ENCODE peak calls at places on chromosome 13, in ten cellular contexts. One of them, this sample, is unnamed.

GRCh38 chr13:102369303-102369702 is 32.5 kb downstream of the FGF14 start:
- DNase-seq in lower leg skin: no peak
- DNase-seq in breast epithelium: no peak
- DNase-seq in thyroid gland: no peak
- DNase-seq in GM12878: no peak
- DNase-seq in heart right ventricle: no peak
- DNase-seq in thoracic aorta: no peak
- DNase-seq in CD8-positive, alpha-beta T cell: no peak
- DNase-seq in MM.1S: no peak
- DNase-seq in dorsolateral prefrontal cortex: no peak
- DNase-seq in this sample: no peak

GRCh38 chr13:93230466-93230865 is 3.9 kb downstream of the GPC6 start:
- DNase-seq in lower leg skin: no peak
- DNase-seq in breast epithelium: no peak
- DNase-seq in thyroid gland: no peak
- DNase-seq in GM12878: no peak
- DNase-seq in heart right ventricle: no peak
- DNase-seq in thoracic aorta: no peak
- DNase-seq in CD8-positive, alpha-beta T cell: no peak
- DNase-seq in MM.1S: no peak
- DNase-seq in dorsolateral prefrontal cortex: no peak
- DNase-seq in this sample: no peak

GRCh38 chr13:85798999-85799646 is at the start of gene SLITRK6:
- DNase-seq in lower leg skin: no peak
- DNase-seq in breast epithelium: no peak
- DNase-seq in thyroid gland: no peak
- DNase-seq in GM12878: no peak
- DNase-seq in heart right ventricle: no peak
- DNase-seq in thoracic aorta: no peak
- DNase-seq in CD8-positive, alpha-beta T cell: no peak
- DNase-seq in MM.1S: no peak
- DNase-seq in dorsolateral prefrontal cortex: no peak
- DNase-seq in this sample: peak

GRCh38 chr13:41465965-41466364 is 8.6 kb downstream of the RGCC start:
- DNase-seq in lower leg skin: no peak
- DNase-seq in breast epithelium: no peak
- DNase-seq in thyroid gland: no peak
- DNase-seq in GM12878: no peak
- DNase-seq in heart right ventricle: no peak
- DNase-seq in thoracic aorta: no peak
- DNase-seq in CD8-positive, alpha-beta T cell: no peak
- DNase-seq in MM.1S: no peak
- DNase-seq in dorsolateral prefrontal cortex: no peak
- DNase-seq in this sample: no peak

GRCh38 chr13:93984070-93984469 is 495.4 kb downstream of the DCT start:
- DNase-seq in lower leg skin: no peak
- DNase-seq in breast epithelium: no peak
- DNase-seq in thyroid gland: no peak
- DNase-seq in GM12878: no peak
- DNase-seq in heart right ventricle: no peak
- DNase-seq in thoracic aorta: no peak
- DNase-seq in CD8-positive, alpha-beta T cell: no peak
- DNase-seq in MM.1S: no peak
- DNase-seq in dorsolateral prefrontal cortex: no peak
- DNase-seq in this sample: no peak

GRCh38 chr13:34926513-34926912 is 15.6 kb upstream of the NBEA start:
- DNase-seq in lower leg skin: no peak
- DNase-seq in breast epithelium: no peak
- DNase-seq in thyroid gland: no peak
- DNase-seq in GM12878: no peak
- DNase-seq in heart right ventricle: no peak
- DNase-seq in thoracic aorta: no peak
- DNase-seq in CD8-positive, alpha-beta T cell: no peak
- DNase-seq in MM.1S: no peak
- DNase-seq in dorsolateral prefrontal cortex: no peak
- DNase-seq in this sample: no peak

GRCh38 chr13:111165611-111166010 is 50.5 kb downstream of the ARHGEF7 start:
- DNase-seq in lower leg skin: no peak
- DNase-seq in breast epithelium: no peak
- DNase-seq in thyroid gland: no peak
- DNase-seq in GM12878: no peak
- DNase-seq in heart right ventricle: no peak
- DNase-seq in thoracic aorta: no peak
- DNase-seq in CD8-positive, alpha-beta T cell: no peak
- DNase-seq in MM.1S: no peak
- DNase-seq in dorsolateral prefrontal cortex: no peak
- DNase-seq in this sample: no peak

GRCh38 chr13:111006508-111007031 is 91.7 kb upstream of the ANKRD10 start:
- DNase-seq in lower leg skin: peak
- DNase-seq in breast epithelium: peak
- DNase-seq in thyroid gland: peak
- DNase-seq in GM12878: no peak
- DNase-seq in heart right ventricle: peak
- DNase-seq in thoracic aorta: peak
- DNase-seq in CD8-positive, alpha-beta T cell: no peak
- DNase-seq in MM.1S: no peak
- DNase-seq in dorsolateral prefrontal cortex: peak
- DNase-seq in this sample: no peak

GRCh38 chr13:108003626-108004025 is 211.7 kb downstream of the LIG4 start:
- DNase-seq in lower leg skin: no peak
- DNase-seq in breast epithelium: no peak
- DNase-seq in thyroid gland: no peak
- DNase-seq in GM12878: no peak
- DNase-seq in heart right ventricle: no peak
- DNase-seq in thoracic aorta: no peak
- DNase-seq in CD8-positive, alpha-beta T cell: no peak
- DNase-seq in MM.1S: no peak
- DNase-seq in dorsolateral prefrontal cortex: no peak
- DNase-seq in this sample: no peak

GRCh38 chr13:45207319-45207718 is 6.5 kb upstream of the KCTD4 start:
- DNase-seq in lower leg skin: no peak
- DNase-seq in breast epithelium: no peak
- DNase-seq in thyroid gland: no peak
- DNase-seq in GM12878: no peak
- DNase-seq in heart right ventricle: no peak
- DNase-seq in thoracic aorta: no peak
- DNase-seq in CD8-positive, alpha-beta T cell: no peak
- DNase-seq in MM.1S: no peak
- DNase-seq in dorsolateral prefrontal cortex: no peak
- DNase-seq in this sample: no peak

GRCh38 chr13:39451301-39451700 is 151.7 kb downstream of the LHFPL6 start:
- DNase-seq in lower leg skin: no peak
- DNase-seq in breast epithelium: no peak
- DNase-seq in thyroid gland: no peak
- DNase-seq in GM12878: no peak
- DNase-seq in heart right ventricle: peak
- DNase-seq in thoracic aorta: no peak
- DNase-seq in CD8-positive, alpha-beta T cell: no peak
- DNase-seq in MM.1S: no peak
- DNase-seq in dorsolateral prefrontal cortex: no peak
- DNase-seq in this sample: no peak

GRCh38 chr13:43872181-43872580 is 7.4 kb downstream of the CCDC122 start:
- DNase-seq in lower leg skin: no peak
- DNase-seq in breast epithelium: no peak
- DNase-seq in thyroid gland: no peak
- DNase-seq in GM12878: no peak
- DNase-seq in heart right ventricle: no peak
- DNase-seq in thoracic aorta: no peak
- DNase-seq in CD8-positive, alpha-beta T cell: no peak
- DNase-seq in MM.1S: no peak
- DNase-seq in dorsolateral prefrontal cortex: no peak
- DNase-seq in this sample: no peak

GRCh38 chr13:110872034-110872767 is 42.7 kb downstream of the ANKRD10 start:
- DNase-seq in lower leg skin: no peak
- DNase-seq in breast epithelium: no peak
- DNase-seq in thyroid gland: no peak
- DNase-seq in GM12878: no peak
- DNase-seq in heart right ventricle: no peak
- DNase-seq in thoracic aorta: no peak
- DNase-seq in CD8-positive, alpha-beta T cell: no peak
- DNase-seq in MM.1S: no peak
- DNase-seq in dorsolateral prefrontal cortex: no peak
- DNase-seq in this sample: no peak

GRCh38 chr13:111964411-111965035 is 102.4 kb upstream of the SOX1 start:
- DNase-seq in lower leg skin: peak
- DNase-seq in breast epithelium: no peak
- DNase-seq in thyroid gland: no peak
- DNase-seq in GM12878: no peak
- DNase-seq in heart right ventricle: no peak
- DNase-seq in thoracic aorta: no peak
- DNase-seq in CD8-positive, alpha-beta T cell: no peak
- DNase-seq in MM.1S: no peak
- DNase-seq in dorsolateral prefrontal cortex: no peak
- DNase-seq in this sample: no peak

GRCh38 chr13:48873081-48873480 is 102.6 kb upstream of the FNDC3A start:
- DNase-seq in lower leg skin: no peak
- DNase-seq in breast epithelium: no peak
- DNase-seq in thyroid gland: no peak
- DNase-seq in GM12878: no peak
- DNase-seq in heart right ventricle: no peak
- DNase-seq in thoracic aorta: no peak
- DNase-seq in CD8-positive, alpha-beta T cell: no peak
- DNase-seq in MM.1S: no peak
- DNase-seq in dorsolateral prefrontal cortex: no peak
- DNase-seq in this sample: no peak

DNA sequence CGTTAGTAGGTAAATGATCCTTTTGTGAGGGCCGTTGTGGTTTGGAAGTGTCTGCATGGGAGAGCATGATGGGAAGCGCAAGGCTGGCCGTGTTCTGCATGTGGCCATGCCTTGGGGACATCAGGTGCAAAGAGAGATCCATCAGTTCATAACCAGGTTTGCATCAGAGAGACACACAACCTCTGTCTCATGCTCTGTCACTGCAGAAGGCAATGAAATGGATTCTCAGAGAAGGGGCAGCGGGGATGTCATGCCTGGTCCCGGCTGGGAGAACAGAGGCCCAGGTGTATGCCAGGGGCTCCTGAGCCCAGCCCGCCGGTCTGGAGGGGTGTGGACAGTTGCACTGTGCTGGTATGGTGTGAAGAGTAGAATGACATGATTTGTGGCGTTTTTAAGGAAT is 60.2 kb downstream of the GGACT start:
- DNase-seq in lower leg skin: no peak
- DNase-seq in breast epithelium: no peak
- DNase-seq in thyroid gland: no peak
- DNase-seq in GM12878: no peak
- DNase-seq in heart right ventricle: no peak
- DNase-seq in thoracic aorta: no peak
- DNase-seq in CD8-positive, alpha-beta T cell: no peak
- DNase-seq in MM.1S: no peak
- DNase-seq in dorsolateral prefrontal cortex: no peak
- DNase-seq in this sample: no peak
- TF ChIP-seq CTCF in lower leg skin: no peak
- TF ChIP-seq CTCF in breast epithelium: no peak
- TF ChIP-seq CTCF in thyroid gland: no peak
- TF ChIP-seq CTCF in GM12878: no peak
- TF ChIP-seq CTCF in heart right ventricle: no peak
- TF ChIP-seq CTCF in thoracic aorta: no peak
- TF ChIP-seq CTCF in CD8-positive, alpha-beta T cell: no peak
- TF ChIP-seq CTCF in MM.1S: no peak
- TF ChIP-seq CTCF in dorsolateral prefrontal cortex: no peak
- TF ChIP-seq CTCF in this sample: no peak

GRCh38 chr13:106561551-106562170 is 6.3 kb downstream of the ARGLU1 start:
- DNase-seq in lower leg skin: no peak
- DNase-seq in breast epithelium: no peak
- DNase-seq in thyroid gland: peak
- DNase-seq in GM12878: peak
- DNase-seq in heart right ventricle: peak
- DNase-seq in thoracic aorta: no peak
- DNase-seq in CD8-positive, alpha-beta T cell: peak
- DNase-seq in MM.1S: no peak
- DNase-seq in dorsolateral prefrontal cortex: no peak
- DNase-seq in this sample: no peak
- H3K4me3 ChIP-seq in lower leg skin: no peak
- H3K4me3 ChIP-seq in breast epithelium: no peak
- H3K4me3 ChIP-seq in thyroid gland: no peak
- H3K4me3 ChIP-seq in GM12878: peak
- H3K4me3 ChIP-seq in heart right ventricle: no peak
- H3K4me3 ChIP-seq in thoracic aorta: peak
- H3K4me3 ChIP-seq in CD8-positive, alpha-beta T cell: no peak
- H3K4me3 ChIP-seq in MM.1S: no peak
- H3K4me3 ChIP-seq in dorsolateral prefrontal cortex: no peak
- H3K4me3 ChIP-seq in this sample: no peak

GRCh38 chr13:27619711-27620376 is 485 bp downstream of the LNX2 start:
- DNase-seq in lower leg skin: peak
- DNase-seq in breast epithelium: peak
- DNase-seq in thyroid gland: peak
- DNase-seq in GM12878: no peak
- DNase-seq in heart right ventricle: peak
- DNase-seq in thoracic aorta: no peak
- DNase-seq in CD8-positive, alpha-beta T cell: peak
- DNase-seq in MM.1S: peak
- DNase-seq in dorsolateral prefrontal cortex: no peak
- DNase-seq in this sample: no peak
- TF ChIP-seq CTCF in lower leg skin: no peak
- TF ChIP-seq CTCF in breast epithelium: no peak
- TF ChIP-seq CTCF in thyroid gland: peak
- TF ChIP-seq CTCF in GM12878: no peak
- TF ChIP-seq CTCF in heart right ventricle: peak
- TF ChIP-seq CTCF in thoracic aorta: peak
- TF ChIP-seq CTCF in CD8-positive, alpha-beta T cell: no peak
- TF ChIP-seq CTCF in MM.1S: no peak
- TF ChIP-seq CTCF in dorsolateral prefrontal cortex: no peak
- TF ChIP-seq CTCF in this sample: no peak

GRCh38 chr13:73428706-73429105 is 369.9 kb downstream of the KLF5 start:
- DNase-seq in lower leg skin: no peak
- DNase-seq in breast epithelium: no peak
- DNase-seq in thyroid gland: no peak
- DNase-seq in GM12878: no peak
- DNase-seq in heart right ventricle: no peak
- DNase-seq in thoracic aorta: no peak
- DNase-seq in CD8-positive, alpha-beta T cell: no peak
- DNase-seq in MM.1S: no peak
- DNase-seq in dorsolateral prefrontal cortex: no peak
- DNase-seq in this sample: no peak

GRCh38 chr13:73428137-73428536 is 369.3 kb downstream of the KLF5 start:
- DNase-seq in lower leg skin: no peak
- DNase-seq in breast epithelium: no peak
- DNase-seq in thyroid gland: no peak
- DNase-seq in GM12878: no peak
- DNase-seq in heart right ventricle: no peak
- DNase-seq in thoracic aorta: no peak
- DNase-seq in CD8-positive, alpha-beta T cell: no peak
- DNase-seq in MM.1S: no peak
- DNase-seq in dorsolateral prefrontal cortex: no peak
- DNase-seq in this sample: no peak

GRCh38 chr13:73429691-73430090 is 370.9 kb downstream of the KLF5 start:
- DNase-seq in lower leg skin: no peak
- DNase-seq in breast epithelium: no peak
- DNase-seq in thyroid gland: no peak
- DNase-seq in GM12878: no peak
- DNase-seq in heart right ventricle: no peak
- DNase-seq in thoracic aorta: no peak
- DNase-seq in CD8-positive, alpha-beta T cell: no peak
- DNase-seq in MM.1S: no peak
- DNase-seq in dorsolateral prefrontal cortex: no peak
- DNase-seq in this sample: no peak

DNA sequence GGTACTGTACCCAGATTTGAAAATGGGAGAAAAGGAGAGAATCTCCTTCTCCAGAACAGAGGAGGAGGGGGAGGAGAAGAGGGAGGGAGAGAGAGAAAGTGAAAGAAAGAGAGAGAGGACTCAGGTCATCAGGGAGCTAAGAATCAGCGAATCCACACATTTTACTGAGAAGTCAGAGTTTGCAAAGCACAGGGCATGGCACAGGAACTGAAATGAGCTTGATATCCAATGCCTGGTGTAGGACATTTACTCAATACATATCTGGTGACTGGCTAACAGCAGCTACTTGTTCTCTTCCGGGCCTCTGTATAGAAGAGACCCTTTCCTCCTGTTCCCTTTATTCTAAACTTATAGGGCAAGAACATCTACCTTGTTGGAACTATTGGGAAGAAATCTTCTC is 375.1 kb downstream of the KLF5 start:
- DNase-seq in lower leg skin: no peak
- DNase-seq in breast epithelium: no peak
- DNase-seq in thyroid gland: no peak
- DNase-seq in GM12878: no peak
- DNase-seq in heart right ventricle: no peak
- DNase-seq in thoracic aorta: no peak
- DNase-seq in CD8-positive, alpha-beta T cell: no peak
- DNase-seq in MM.1S: no peak
- DNase-seq in dorsolateral prefrontal cortex: no peak
- DNase-seq in this sample: no peak
- H3K4me3 ChIP-seq in lower leg skin: no peak
- H3K4me3 ChIP-seq in breast epithelium: no peak
- H3K4me3 ChIP-seq in thyroid gland: no peak
- H3K4me3 ChIP-seq in GM12878: no peak
- H3K4me3 ChIP-seq in heart right ventricle: no peak
- H3K4me3 ChIP-seq in thoracic aorta: no peak
- H3K4me3 ChIP-seq in CD8-positive, alpha-beta T cell: no peak
- H3K4me3 ChIP-seq in MM.1S: no peak
- H3K4me3 ChIP-seq in dorsolateral prefrontal cortex: no peak
- H3K4me3 ChIP-seq in this sample: no peak